ENCODE peak calls at places on chromosomes 4 and X, in five cellular contexts. W is cardiac muscle cell; S is ovary; M is CD8-positive, alpha-beta T cell; X is heart right ventricle. B is an unnamed sample.

GRCh38 chr4:17662694-17663093 is 48.3 kb downstream of the MED28 start:
- DNase-seq in X (no peak), M (no peak), W (peak; percentile 17), S (no peak), B (no peak)

GRCh38 chr4:161320377-161320776 is 843.4 kb downstream of the FSTL5 start:
- DNase-seq in W (no peak), X (no peak), M (no peak), S (no peak), B (no peak)

GRCh38 chrX:152299787-152300186 is 151.3 kb downstream of the GABRA3 start:
- DNase-seq in X (no peak), S (no peak), M (no peak), W (no peak), B (no peak)

GRCh38 chr4:107115185-107115847 is 79.2 kb upstream of the DKK2 start:
- DNase-seq in X (no peak), M (no peak), W (peak; percentile 22), S (no peak), B (no peak)

GRCh38 chr4:169071781-169072180 is 61.7 kb upstream of the CBR4 start:
- DNase-seq in M (no peak), W (no peak), S (no peak), X (no peak), B (no peak)

GRCh38 chr4:16027114-16027513 is 56.7 kb downstream of the PROM1 start:
- DNase-seq in W (peak; percentile 13), X (no peak), S (no peak), M (no peak), B (no peak)

GRCh38 chrX:130139474-130140201 is 26.0 kb downstream of the AIFM1 start:
- DNase-seq in X (no peak), W (peak; percentile 30), M (no peak), S (no peak), B (no peak)

GRCh38 chr4:89939994-89940393 is 45.3 kb downstream of the MMRN1 start:
- DNase-seq in W (peak; percentile 47), S (peak; percentile 15), M (no peak), X (peak; percentile 12), B (no peak)

GRCh38 chrX:64186974-64187761 is 18.3 kb downstream of the AMER1 start:
- DNase-seq in S (no peak), X (peak; percentile 14), W (no peak), M (no peak), B (no peak)

GRCh38 chr4:143251781-143252180 is 67.1 kb downstream of the USP38 start:
- DNase-seq in X (no peak), W (no peak), S (no peak), M (no peak), B (no peak)

GRCh38 chr4:89142691-89143669 is 31.6 kb downstream of the TIGD2 start:
- DNase-seq in S (no peak), X (no peak), W (no peak), M (no peak), B (no peak)

GRCh38 chr4:77012726-77013125 is 63.1 kb downstream of the CCNI start:
- DNase-seq in W (peak; percentile 65), X (peak; percentile 27), M (no peak), S (peak; percentile 60), B (no peak)
- H3K27ac ChIP-seq in W (no peak overlapping the region), X (no peak overlapping the region), M (no peak overlapping the region), S (no peak overlapping the region), B (no peak overlapping the region)

GRCh38 chrX:125340508-125340907 is 20.8 kb downstream of the TEX13C start:
- DNase-seq in W (no peak), M (no peak), X (no peak), S (no peak), B (no peak)
- TF ChIP-seq CTCF in W (no peak), M (no peak), X (no peak), S (no peak), B (no peak)

GRCh38 chrX:40177942-40178715 is 80.4 kb upstream of the BCOR start:
- DNase-seq in M (no peak), X (no peak), S (no peak), W (no peak), B (no peak)
- H3K27ac ChIP-seq in M (peak overlapping the region; percentile 73), X (no peak overlapping the region), S (no peak overlapping the region), W (no peak overlapping the region), B (no peak overlapping the region)

DNA sequence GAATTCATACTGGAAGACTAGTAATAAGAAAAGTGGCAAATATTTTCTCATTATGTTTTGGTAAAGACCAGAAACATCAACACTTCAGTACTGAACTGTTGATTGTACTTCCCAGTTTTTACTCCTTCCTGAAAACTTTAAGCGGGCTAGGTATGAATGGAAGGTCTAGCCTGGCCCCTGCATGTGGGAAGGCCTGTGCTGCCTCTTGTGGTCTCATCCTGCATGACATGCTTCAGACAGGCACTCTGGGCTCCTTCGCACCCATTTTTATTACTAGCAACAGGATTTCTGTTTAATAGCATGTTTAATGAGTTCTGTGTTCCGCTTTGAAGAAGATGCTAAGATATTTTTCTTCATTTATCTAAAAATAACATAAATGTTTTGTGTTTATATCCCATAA is 279.1 kb downstream of the ANK2 start:
- DNase-seq in M (no peak), X (no peak), S (no peak), W (peak; percentile 16), B (no peak)
- TF ChIP-seq CTCF in M (peak; percentile 37), X (peak; percentile 39), S (no peak), W (peak; percentile 50), B (no peak)

DNA sequence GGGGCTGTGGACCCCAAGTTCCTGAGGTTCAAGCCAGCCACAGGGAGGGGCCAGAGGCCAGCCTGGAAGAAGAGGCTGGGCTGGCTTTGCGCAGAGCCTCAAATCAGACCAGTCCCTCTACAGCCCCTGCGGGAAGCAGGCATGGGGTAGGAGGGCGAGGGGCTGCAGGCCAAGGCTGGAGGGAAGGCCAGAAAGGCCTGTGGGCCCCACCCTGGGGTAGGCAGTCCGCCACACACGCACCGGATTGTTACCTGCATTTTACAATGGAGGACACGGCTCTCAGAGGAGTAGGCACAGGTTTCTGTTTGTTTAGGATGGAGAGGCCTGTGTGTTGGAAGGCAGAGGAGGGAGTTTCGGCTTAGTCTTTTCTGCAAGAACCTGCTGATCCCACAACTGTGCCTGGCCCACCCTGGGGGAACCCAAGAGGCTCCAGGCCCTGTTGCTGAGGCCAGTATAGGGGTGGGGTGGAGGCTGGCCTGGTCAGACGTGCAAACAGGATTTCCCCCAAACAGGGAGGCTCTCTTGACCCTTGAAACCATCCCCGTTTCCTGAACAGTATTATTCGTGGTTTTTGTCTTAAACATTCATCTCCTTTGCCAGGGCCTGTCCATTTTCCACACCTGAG is 659 bp upstream of the SLC49A3 start:
- DNase-seq in W (no peak), M (no peak), X (no peak), S (no peak), B (no peak)
- H3K27ac ChIP-seq in W (no peak overlapping the region), M (no peak overlapping the region), X (peak overlapping the region; percentile 89), S (no peak overlapping the region), B (peak overlapping the region; percentile 72)

DNA sequence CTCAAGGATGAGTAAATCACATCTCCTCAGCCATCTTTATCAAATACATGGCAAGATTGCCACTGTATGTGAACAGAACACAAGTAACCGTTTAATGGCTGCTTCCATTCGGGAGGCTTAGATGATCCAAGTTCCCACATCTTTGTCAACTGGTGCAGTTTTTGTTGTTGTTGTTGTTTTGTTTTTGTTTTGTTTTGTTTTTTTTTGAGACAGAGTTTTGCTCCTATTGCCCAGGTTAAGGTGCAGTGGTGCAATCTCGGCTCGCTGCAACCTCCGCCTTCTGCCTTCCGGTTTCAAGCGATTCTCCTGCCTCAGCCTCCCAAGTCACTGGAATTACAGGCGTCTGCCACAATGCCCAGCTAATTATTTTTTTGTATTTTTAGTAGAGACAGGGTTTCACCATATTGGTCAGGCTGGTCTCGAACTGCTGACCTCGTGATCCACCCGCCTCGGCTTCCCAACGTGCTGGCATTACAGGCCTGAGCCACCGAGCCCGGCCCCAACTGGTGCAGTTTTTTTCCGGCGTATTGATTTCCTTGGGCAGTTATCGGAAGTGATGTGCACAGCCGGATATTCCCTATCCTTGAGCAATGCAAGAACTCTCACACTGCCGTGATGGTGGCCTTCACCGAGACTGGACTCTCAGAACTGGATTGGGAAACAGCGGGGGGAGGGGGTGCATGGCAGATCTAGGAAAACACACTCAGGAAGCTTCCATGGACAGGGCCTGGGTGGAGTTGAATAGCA is 29.2 kb upstream of the TRIM2 start:
- DNase-seq in X (no peak), S (no peak), M (no peak), W (no peak), B (no peak)
- TF ChIP-seq CTCF in X (no peak), S (no peak), M (no peak), W (no peak), B (no peak)

B was measured in Peyer's patch.